ENCODE peak calls at places on chromosomes 12 and 14, in seven cellular contexts. J is fibroblast of pulmonary artery; B is BE2C; Y is kidney; M is CD8-positive, alpha-beta T cell; D is GM23338; X is pancreas. Q is an unnamed sample.

GRCh38 chr12:49707127-49707811 is at the start of gene FMNL3:
- DNase-seq in J (peak), B (peak), Y (peak), M (peak), D (peak), X (peak), Q (peak)

GRCh38 chr12:15443050-15443449 is 120.7 kb downstream of the PTPRO start:
- DNase-seq in J (no peak), B (no peak), Y (no peak), M (no peak), D (no peak), X (no peak), Q (no peak)

GRCh38 chr12:1989111-1989510 is 15.1 kb downstream of the DCP1B start:
- DNase-seq in J (no peak), B (no peak), Y (no peak), M (no peak), D (no peak), X (no peak), Q (no peak)

GRCh38 chr14:103696466-103697071 is 18.7 kb downstream of the XRCC3 start:
- DNase-seq in J (peak), B (peak), Y (peak), M (no peak), D (no peak), X (no peak), Q (peak)

GRCh38 chr12:75438052-75438754 is 42.4 kb upstream of the GLIPR1 start:
- DNase-seq in J (no peak), B (no peak), Y (no peak), M (no peak), D (no peak), X (no peak), Q (no peak)

GRCh38 chr12:72272731-72273498 is 745 bp downstream of the TRHDE start:
- DNase-seq in J (peak), B (no peak), Y (peak), M (no peak), D (peak), X (peak), Q (no peak)

GRCh38 chr12:19075711-19076340 is 53.7 kb upstream of the PLEKHA5 start:
- DNase-seq in J (no peak), B (no peak), Y (no peak), M (no peak), D (no peak), X (no peak), Q (no peak)

GRCh38 chr12:121903202-121903601 is 14.6 kb downstream of the PSMD9 start:
- DNase-seq in J (no peak), B (no peak), Y (no peak), M (no peak), D (peak), X (no peak), Q (no peak)

GRCh38 chr14:96757456-96757855 is 39.7 kb upstream of the VRK1 start:
- DNase-seq in J (no peak), B (no peak), Y (no peak), M (no peak), D (no peak), X (no peak), Q (no peak)

GRCh38 chr14:50763386-50764007 is 67.5 kb downstream of the NIN start:
- DNase-seq in J (peak), B (no peak), Y (no peak), M (no peak), D (no peak), X (peak), Q (peak)

GRCh38 chr14:95935228-95935822 is 58.7 kb downstream of the TUNAR start:
- DNase-seq in J (peak), B (no peak), Y (no peak), M (no peak), D (peak), X (peak), Q (peak)

GRCh38 chr12:96354326-96354725 is 45.9 kb downstream of the CDK17 start:
- DNase-seq in J (no peak), B (no peak), Y (no peak), M (no peak), D (no peak), X (no peak), Q (no peak)

GRCh38 chr14:59425322-59425945 is 39.7 kb downstream of the GPR135 start:
- DNase-seq in J (peak), B (no peak), Y (peak), M (no peak), D (peak), X (no peak), Q (no peak)

GRCh38 chr14:20836668-20837338 is 34.2 kb upstream of the RNASE1 start:
- DNase-seq in J (peak), B (no peak), Y (no peak), M (no peak), D (peak), X (no peak), Q (no peak)

GRCh38 chr14:29458547-29458946 is 469.1 kb downstream of the PRKD1 start:
- DNase-seq in J (no peak), B (no peak), Y (no peak), M (no peak), D (no peak), X (no peak), Q (no peak)

GRCh38 chr12:129325566-129325965 is 472.3 kb downstream of the GLT1D1 start:
- DNase-seq in J (no peak), B (no peak), Y (no peak), M (no peak), D (no peak), X (no peak), Q (no peak)

GRCh38 chr12:998020-998874 is 7.2 kb downstream of the ERC1 start:
- DNase-seq in J (no peak), B (peak), Y (no peak), M (no peak), D (no peak), X (no peak), Q (no peak)

GRCh38 chr14:65169351-65169750 is 67.0 kb upstream of the MAX start:
- DNase-seq in J (peak), B (no peak), Y (no peak), M (no peak), D (no peak), X (no peak), Q (no peak)

GRCh38 chr12:94186461-94187237 is 38.3 kb downstream of the PLXNC1 start:
- DNase-seq in J (peak), B (peak), Y (peak), M (no peak), D (peak), X (no peak), Q (peak)

GRCh38 chr14:34997762-34998161 is 15.0 kb downstream of the SRP54 start:
- DNase-seq in J (peak), B (no peak), Y (no peak), M (no peak), D (no peak), X (no peak), Q (peak)

GRCh38 chr12:8609061-8609570 is 3.5 kb downstream of the AICDA start:
- DNase-seq in J (peak), B (peak), Y (no peak), M (no peak), D (peak), X (no peak), Q (peak)

GRCh38 chr12:43425361-43425760 is 126.6 kb downstream of the ADAMTS20 start:
- DNase-seq in J (no peak), B (no peak), Y (no peak), M (no peak), D (no peak), X (no peak), Q (no peak)

GRCh38 chr12:39375206-39375808 is 67.6 kb downstream of the KIF21A start:
- DNase-seq in J (no peak), B (no peak), Y (no peak), M (no peak), D (peak), X (no peak), Q (peak)

GRCh38 chr14:67240168-67240932 is 885 bp upstream of the PALS1 start:
- DNase-seq in J (peak), B (peak), Y (peak), M (no peak), D (peak), X (peak), Q (no peak)

GRCh38 chr14:30299915-30300314 is 259.0 kb upstream of the G2E3 start:
- DNase-seq in J (peak), B (no peak), Y (no peak), M (no peak), D (no peak), X (no peak), Q (no peak)

GRCh38 chr12:2256915-2257314 is 204.1 kb downstream of the CACNA1C start:
- DNase-seq in J (peak), B (no peak), Y (no peak), M (no peak), D (no peak), X (no peak), Q (no peak)

GRCh38 chr14:68734231-68734732 is 58.6 kb downstream of the ZFP36L1 start:
- DNase-seq in J (no peak), B (no peak), Y (no peak), M (no peak), D (no peak), X (no peak), Q (no peak)

GRCh38 chr12:57830393-57830792 is 11.9 kb upstream of the AVIL start:
- DNase-seq in J (no peak), B (no peak), Y (no peak), M (no peak), D (no peak), X (no peak), Q (no peak)

GRCh38 chr12:31590730-31591307 is at the start of gene DENND5B:
- DNase-seq in J (peak), B (peak), Y (peak), M (no peak), D (peak), X (peak), Q (no peak)

GRCh38 chr14:45211295-45211694 is 41.7 kb downstream of the MIS18BP1 start:
- DNase-seq in J (no peak), B (no peak), Y (no peak), M (no peak), D (no peak), X (no peak), Q (no peak)

GRCh38 chr12:67991158-67991557 is 1.9 kb downstream of the IFNG-AS1 start:
- DNase-seq in J (no peak), B (no peak), Y (no peak), M (peak), D (no peak), X (no peak), Q (no peak)

GRCh38 chr12:113249546-113249945 is 28.3 kb downstream of the TPCN1 start:
- DNase-seq in J (no peak), B (no peak), Y (no peak), M (no peak), D (no peak), X (no peak), Q (no peak)

DNA sequence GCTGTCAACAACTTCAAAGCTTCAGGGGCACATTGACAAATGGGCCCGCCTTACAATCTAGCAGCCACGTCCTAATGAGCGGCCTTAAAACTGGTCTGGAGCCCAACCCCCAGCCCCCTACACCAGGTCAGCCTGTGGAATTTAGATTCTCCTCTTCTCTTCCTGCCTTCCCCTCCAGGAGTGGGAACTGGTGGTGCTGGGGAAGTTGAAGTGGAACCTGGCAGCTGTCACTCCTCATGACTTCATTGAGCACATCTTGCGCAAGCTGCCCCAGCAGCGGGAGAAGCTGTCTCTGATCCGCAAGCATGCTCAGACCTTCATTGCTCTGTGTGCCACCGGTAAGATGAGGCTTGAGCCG is 5.0 kb downstream of the CCND2 start:
- DNase-seq in J (no peak), B (no peak), Y (no peak), M (no peak), D (no peak), X (no peak), Q (no peak)
- TF ChIP-seq CTCF in J (no peak), B (no peak), Y (no peak), M (no peak), D (no peak), X (no peak), Q (no peak)

GRCh38 chr12:66661357-66661756 is 17.5 kb downstream of the GRIP1 start:
- DNase-seq in J (no peak), B (no peak), Y (no peak), M (no peak), D (no peak), X (no peak), Q (no peak)
- H3K4me3 ChIP-seq in J (no peak), B (no peak), Y (no peak), M (no peak), D (no peak), X (no peak), Q (no peak)

GRCh38 chr14:78763746-78764145 is 593.6 kb downstream of the NRXN3 start:
- DNase-seq in J (no peak), B (no peak), Y (no peak), M (no peak), D (no peak), X (no peak), Q (no peak)

GRCh38 chr14:78764645-78765044 is 594.5 kb downstream of the NRXN3 start:
- DNase-seq in J (no peak), B (no peak), Y (no peak), M (no peak), D (no peak), X (no peak), Q (no peak)

GRCh38 chr14:78767436-78767835 is 597.3 kb downstream of the NRXN3 start:
- DNase-seq in J (no peak), B (no peak), Y (no peak), M (no peak), D (no peak), X (no peak), Q (no peak)

GRCh38 chr14:78762331-78762730 is 592.2 kb downstream of the NRXN3 start:
- DNase-seq in J (no peak), B (no peak), Y (no peak), M (no peak), D (no peak), X (no peak), Q (no peak)

DNA sequence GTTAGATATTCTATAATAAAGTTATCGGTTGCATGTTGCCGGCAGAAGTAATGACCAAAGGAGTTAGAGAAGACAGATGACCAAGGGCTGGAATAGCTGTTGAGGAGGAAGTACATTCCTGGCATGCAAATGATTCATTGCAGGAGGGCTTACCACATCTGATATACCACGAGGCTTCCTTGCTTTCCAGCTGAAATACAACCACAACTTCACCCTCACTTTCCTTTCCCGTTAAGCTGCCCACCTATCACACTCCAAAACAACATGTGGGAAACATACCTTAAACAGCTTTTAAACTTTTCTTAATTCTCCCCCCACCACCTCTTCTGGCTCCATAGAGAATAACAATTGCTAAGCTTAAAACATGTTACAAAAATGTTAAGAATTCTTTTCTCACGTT is 594.1 kb downstream of the NRXN3 start:
- DNase-seq in J (peak), B (no peak), Y (no peak), M (no peak), D (peak), X (no peak), Q (peak)
- TF ChIP-seq CTCF in J (no peak), B (no peak), Y (no peak), M (no peak), D (no peak), X (no peak), Q (no peak)

GRCh38 chr14:53149656-53150319 is 3.3 kb downstream of the DDHD1 start:
- DNase-seq in J (no peak), B (no peak), Y (no peak), M (no peak), D (no peak), X (no peak), Q (no peak)
- H3K4me3 ChIP-seq in J (no peak), B (peak), Y (no peak), M (no peak), D (peak), X (no peak), Q (no peak)

Q was measured in astrocyte of the cerebellum.